ENCODE peak calls at places on chromosome 2, in four cellular contexts. One of them, this sample, is unnamed.
A peak's percentile ranks its signal among the peaks of the same experiment; 100 is the strongest.

GRCh38 chr2:45867349-45867748 is 215.9 kb downstream of the PRKCE start:
- DNase-seq in left ventricle myocardium inferior: no peak
- DNase-seq in KBM-7: no peak
- DNase-seq in mammary epithelial cell: no peak
- DNase-seq in this sample: no peak

GRCh38 chr2:1749750-1750149 is 5.4 kb upstream of the PXDN start:
- DNase-seq in mammary epithelial cell: no peak
- DNase-seq in KBM-7: no peak
- DNase-seq in left ventricle myocardium inferior: no peak
- DNase-seq in this sample: no peak

GRCh38 chr2:224847961-224848850 is 132.0 kb upstream of the CCDC195 start:
- DNase-seq in mammary epithelial cell: peak; percentile 84
- DNase-seq in KBM-7: no peak
- DNase-seq in left ventricle myocardium inferior: peak; percentile 19
- DNase-seq in this sample: no peak

GRCh38 chr2:29347774-29348465 is 232.7 kb downstream of the CLIP4 start:
- DNase-seq in mammary epithelial cell: no peak
- DNase-seq in KBM-7: no peak
- DNase-seq in left ventricle myocardium inferior: no peak
- DNase-seq in this sample: no peak

GRCh38 chr2:241701155-241701404 is 759 bp upstream of the ING5 start:
- DNase-seq in left ventricle myocardium inferior: no peak
- DNase-seq in KBM-7: peak; percentile 89
- DNase-seq in mammary epithelial cell: no peak
- DNase-seq in this sample: no peak

GRCh38 chr2:121287146-121287798 is 2.3 kb upstream of the TFCP2L1 start:
- DNase-seq in mammary epithelial cell: no peak
- DNase-seq in left ventricle myocardium inferior: peak; percentile 26
- DNase-seq in KBM-7: peak; percentile 82
- DNase-seq in this sample: no peak

GRCh38 chr2:9467687-9468086 is 6.7 kb upstream of the IAH1 start:
- DNase-seq in mammary epithelial cell: no peak
- DNase-seq in left ventricle myocardium inferior: no peak
- DNase-seq in KBM-7: no peak
- DNase-seq in this sample: no peak

GRCh38 chr2:121071058-121071504 is 213.9 kb downstream of the TFCP2L1 start:
- DNase-seq in left ventricle myocardium inferior: peak; percentile 68
- DNase-seq in mammary epithelial cell: no peak
- DNase-seq in KBM-7: peak; percentile 70
- DNase-seq in this sample: no peak

GRCh38 chr2:142174176-142174575 is 43.4 kb upstream of the LRP1B start:
- DNase-seq in left ventricle myocardium inferior: no peak
- DNase-seq in mammary epithelial cell: no peak
- DNase-seq in KBM-7: no peak
- DNase-seq in this sample: no peak

GRCh38 chr2:43391877-43392214 is 165.4 kb upstream of the ZFP36L2 start:
- DNase-seq in KBM-7: no peak
- DNase-seq in left ventricle myocardium inferior: no peak
- DNase-seq in mammary epithelial cell: no peak
- DNase-seq in this sample: no peak

GRCh38 chr2:223736488-223736887 is 100.9 kb downstream of the AP1S3 start:
- DNase-seq in mammary epithelial cell: no peak
- DNase-seq in KBM-7: no peak
- DNase-seq in left ventricle myocardium inferior: no peak
- DNase-seq in this sample: no peak

This sample was measured in SW 1271.